ENCODE peak calls at places on chromosomes 3 and 15, in four cellular contexts. H is neuronal stem cell, Y is mesendoderm, U is H1. X is an unnamed sample.

GRCh38 chr15:66946578-66947164 is 118.7 kb upstream of the SMAD3 start:
- DNase-seq in H (peak), Y (peak), U (peak), X (peak)

GRCh38 chr3:146625117-146625775 is 20.1 kb upstream of the PLSCR5 start:
- DNase-seq in H (no peak), Y (no peak), U (no peak), X (no peak)

GRCh38 chr3:40615110-40615915 is 90.6 kb downstream of the ZNF621 start:
- DNase-seq in H (peak), Y (peak), U (peak), X (peak)

GRCh38 chr15:85458764-85459163 is 78.4 kb downstream of the AKAP13 start:
- DNase-seq in H (no peak), Y (no peak), U (no peak), X (no peak)

GRCh38 chr3:20975221-20975620 is 775.8 kb downstream of the ZNF385D start:
- DNase-seq in H (no peak), Y (no peak), U (no peak), X (no peak)

GRCh38 chr15:44765036-44765435 is 28.7 kb downstream of the TRIM69 start:
- DNase-seq in H (no peak), Y (no peak), U (no peak), X (no peak)

GRCh38 chr3:156729460-156730179 is 55.2 kb downstream of the TIPARP start:
- DNase-seq in H (no peak), Y (no peak), U (no peak), X (no peak)

GRCh38 chr3:58242340-58242739 is 4.7 kb downstream of the ABHD6 start:
- DNase-seq in H (no peak), Y (no peak), U (no peak), X (no peak)

GRCh38 chr15:26864664-26865191 is 2.1 kb upstream of the GABRA5 start:
- DNase-seq in H (peak), Y (peak), U (peak), X (peak)

GRCh38 chr3:153138267-153139210 is 23.5 kb upstream of the RAP2B start:
- DNase-seq in H (no peak), Y (peak), U (no peak), X (peak)

GRCh38 chr3:135328036-135328435 is 533.0 kb downstream of the EPHB1 start:
- DNase-seq in H (no peak), Y (no peak), U (no peak), X (no peak)

DNA sequence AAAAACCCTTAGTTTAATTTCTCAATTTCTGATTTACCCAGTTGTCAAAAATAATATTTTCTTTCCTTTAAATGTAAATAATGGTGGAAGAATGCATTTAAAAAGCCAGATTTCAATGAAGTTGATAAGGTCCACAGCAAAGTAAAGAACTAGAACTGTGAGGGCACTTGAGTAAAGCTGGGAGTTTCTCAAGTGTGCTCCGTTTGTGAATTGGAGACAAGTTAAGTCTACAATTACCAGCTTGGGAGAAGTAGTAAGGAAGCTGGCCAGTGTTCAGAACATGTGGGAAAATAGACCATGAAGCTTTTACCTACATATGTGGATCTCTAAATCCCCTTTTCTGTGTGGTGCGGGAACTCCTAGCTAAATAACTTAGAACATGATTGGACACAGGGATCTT is 239.4 kb downstream of the OXSM start:
- DNase-seq in H (no peak), Y (no peak), U (no peak), X (no peak)
- H2BK15ac ChIP-seq in H (no peak), Y (no peak), U (no peak), X (no peak)

GRCh38 chr3:36992806-36993325 is at the start of gene EPM2AIP1:
- DNase-seq in H (no peak), Y (no peak), U (peak), X (no peak)

GRCh38 chr3:36993326-36994283 is at the start of gene MLH1:
- DNase-seq in H (peak), Y (peak), U (peak), X (peak)

GRCh38 chr3:36991147-36991546 is 1.8 kb downstream of the EPM2AIP1 start:
- DNase-seq in H (no peak), Y (no peak), U (no peak), X (no peak)

GRCh38 chr3:36989568-36989967 is 3.4 kb downstream of the EPM2AIP1 start:
- DNase-seq in H (no peak), Y (no peak), U (no peak), X (no peak)

DNA sequence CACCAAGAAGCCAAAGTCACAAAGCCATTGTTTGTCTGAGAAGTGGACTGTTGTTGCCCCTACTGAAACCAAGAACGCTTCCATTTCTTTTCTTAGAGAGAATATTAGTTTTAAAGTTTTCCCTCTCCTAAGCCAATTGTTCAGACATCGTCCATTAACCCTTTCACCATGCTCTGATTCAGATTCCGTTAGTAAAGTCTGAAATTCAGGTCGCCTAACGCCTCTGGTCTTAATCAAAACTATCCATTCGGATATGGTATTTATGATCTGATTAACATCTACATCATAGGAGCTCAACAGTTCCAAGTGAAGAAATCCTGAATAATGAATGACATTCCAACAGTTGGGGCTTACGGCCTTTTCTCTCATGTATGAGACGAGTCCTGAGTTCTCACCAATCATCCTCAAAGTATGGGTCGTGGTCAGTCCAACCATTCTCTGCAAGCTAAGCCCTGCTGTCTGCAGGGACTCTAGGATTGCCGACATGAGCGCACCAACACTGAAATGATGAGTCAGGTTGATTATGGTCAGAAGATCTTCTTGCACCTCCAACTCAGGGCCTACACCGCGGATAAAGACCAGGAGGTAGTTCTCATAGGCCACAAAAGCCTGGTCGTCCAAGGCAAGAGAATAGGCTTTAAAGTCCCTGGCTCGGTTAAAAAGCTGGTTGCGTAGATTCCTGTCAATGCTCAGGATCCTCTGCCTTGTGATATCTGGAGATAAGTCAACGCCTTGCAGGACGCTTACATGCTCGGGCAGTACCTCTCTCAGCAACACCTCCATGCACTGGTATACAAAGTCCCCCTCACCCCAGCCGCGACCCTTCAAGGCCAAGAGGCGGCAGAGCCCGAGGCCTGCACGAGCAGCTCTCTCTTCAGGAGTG is 767 bp downstream of the EPM2AIP1 start:
- DNase-seq in H (no peak), Y (no peak), U (no peak), X (no peak)
- H2BK15ac ChIP-seq in H (no peak), Y (no peak), U (no peak), X (no peak)

DNA sequence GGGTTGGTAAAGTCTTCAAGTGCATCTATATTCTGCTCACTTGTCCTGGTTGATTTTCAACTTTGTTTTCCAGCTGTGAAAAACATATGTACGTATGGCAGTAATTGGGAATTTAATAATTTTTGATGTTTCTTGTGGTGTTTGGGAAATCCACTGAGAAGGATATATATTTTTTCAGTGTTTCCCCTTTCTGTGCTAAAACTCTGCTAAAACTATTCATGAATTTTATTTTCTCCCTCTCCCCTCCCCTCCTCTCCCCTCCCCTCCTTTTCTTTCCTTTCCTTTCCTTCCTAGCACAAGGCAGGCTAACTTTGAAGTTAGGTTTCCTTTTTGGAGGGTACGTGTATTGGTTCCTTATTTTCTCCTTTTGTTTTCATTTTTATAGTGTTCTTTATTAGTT is 220.7 kb downstream of the PDCD6IP start:
- DNase-seq in H (no peak), Y (no peak), U (no peak), X (no peak)
- H2BK15ac ChIP-seq in H (no peak), Y (no peak), U (no peak), X (no peak)

GRCh38 chr15:99324700-99325099 is 73.4 kb downstream of the LRRC28 start:
- DNase-seq in H (no peak), Y (no peak), U (no peak), X (no peak)

GRCh38 chr15:99326235-99326634 is 75.0 kb downstream of the LRRC28 start:
- DNase-seq in H (no peak), Y (no peak), U (no peak), X (no peak)

GRCh38 chr15:99322643-99323405 is 71.5 kb downstream of the LRRC28 start:
- DNase-seq in H (no peak), Y (no peak), U (no peak), X (no peak)

GRCh38 chr15:99321477-99321876 is 70.2 kb downstream of the LRRC28 start:
- DNase-seq in H (no peak), Y (no peak), U (no peak), X (no peak)

GRCh38 chr15:99324082-99324620 is 72.9 kb downstream of the LRRC28 start:
- DNase-seq in H (no peak), Y (no peak), U (no peak), X (no peak)
- H2BK15ac ChIP-seq in H (no peak), Y (no peak), U (no peak), X (no peak)

DNA sequence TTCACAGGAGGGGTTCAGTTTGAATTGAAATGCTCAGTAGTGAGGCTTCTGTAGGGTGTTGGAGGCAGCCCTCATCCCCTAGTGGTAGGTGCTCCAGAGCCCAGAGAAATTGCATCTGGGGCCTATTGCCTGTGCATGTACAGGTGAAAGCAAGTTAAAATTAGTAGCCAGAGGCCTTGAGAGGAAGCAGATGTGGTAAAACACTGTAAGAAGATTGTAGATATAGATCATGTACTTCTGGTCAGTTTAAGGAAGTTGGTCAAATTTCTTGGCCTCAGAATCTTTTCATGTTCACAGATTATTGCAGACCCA is 34.6 kb downstream of the IGSF10 start:
- DNase-seq in H (no peak), Y (peak), U (no peak), X (no peak)
- H2BK15ac ChIP-seq in H (no peak), Y (no peak), U (no peak), X (no peak)

X was measured in H9.